ENCODE peak calls at places on chromosomes 3 and 15, in five cellular contexts. T, F, I, C and J are unnamed samples.

GRCh38 chr3:125052671-125053303 is 3.0 kb downstream of the HEG1 start:
- DNase-seq in T (peak), F (no peak), I (peak), C (no peak), J (peak)

GRCh38 chr15:88704791-88705768 is 66.3 kb downstream of the ISG20 start:
- DNase-seq in T (peak), F (no peak), I (peak), C (peak), J (peak)

GRCh38 chr3:159913712-159914414 is 74.8 kb upstream of the IL12A start:
- DNase-seq in T (no peak), F (no peak), I (no peak), C (no peak), J (no peak)

GRCh38 chr3:38641461-38642110 is 7.9 kb downstream of the SCN5A start:
- DNase-seq in T (no peak), F (no peak), I (no peak), C (no peak), J (no peak)

GRCh38 chr3:49422379-49423248 is at the start of gene AMT:
- DNase-seq in T (no peak), F (no peak), I (no peak), C (peak), J (no peak)

GRCh38 chr3:38627956-38628355 is 21.5 kb downstream of the SCN5A start:
- DNase-seq in T (no peak), F (no peak), I (no peak), C (peak), J (no peak)

GRCh38 chr3:110783541-110783940 is 288.1 kb upstream of the NECTIN3 start:
- DNase-seq in T (no peak), F (no peak), I (no peak), C (no peak), J (no peak)

GRCh38 chr15:25792128-25792527 is 71.0 kb downstream of the ATP10A start:
- DNase-seq in T (no peak), F (no peak), I (no peak), C (no peak), J (no peak)

GRCh38 chr3:44721231-44722102 is 8.0 kb upstream of the ZNF501 start:
- DNase-seq in T (peak), F (no peak), I (peak), C (no peak), J (no peak)

GRCh38 chr15:70250208-70251201 is 152.8 kb upstream of the TLE3 start:
- DNase-seq in T (no peak), F (no peak), I (no peak), C (no peak), J (no peak)

GRCh38 chr3:172415323-172415722 is 32.9 kb downstream of the GHSR start:
- DNase-seq in T (no peak), F (no peak), I (no peak), C (no peak), J (peak)

GRCh38 chr15:84816694-84817460 is at the start of gene ALPK3:
- DNase-seq in T (no peak), F (no peak), I (no peak), C (peak), J (no peak)
- TF ChIP-seq CTCF in T (no peak), F (no peak), I (no peak), C (no peak), J (no peak)

GRCh38 chr3:58421004-58421403 is 12.6 kb downstream of the PDHB start:
- DNase-seq in T (no peak), F (no peak), I (no peak), C (no peak), J (no peak)

GRCh38 chr3:58422756-58423324 is 10.8 kb downstream of the PDHB start:
- DNase-seq in T (peak), F (no peak), I (peak), C (no peak), J (peak)

GRCh38 chr3:58417075-58417474 is 16.6 kb downstream of the PDHB start:
- DNase-seq in T (no peak), F (no peak), I (no peak), C (no peak), J (no peak)

GRCh38 chr3:58418227-58418626 is 15.4 kb downstream of the PDHB start:
- DNase-seq in T (no peak), F (no peak), I (no peak), C (no peak), J (no peak)

GRCh38 chr3:58419782-58420512 is 13.7 kb downstream of the PDHB start:
- DNase-seq in T (peak), F (no peak), I (peak), C (no peak), J (peak)
- TF ChIP-seq CTCF in T (no peak), F (no peak), I (no peak), C (no peak), J (peak)

GRCh38 chr3:9397331-9397910 is at the start of gene SETD5:
- DNase-seq in T (peak), F (peak), I (peak), C (peak), J (peak)

GRCh38 chr3:9397911-9398714 is 698 bp downstream of the SETD5 start:
- DNase-seq in T (peak), F (no peak), I (peak), C (peak), J (peak)

GRCh38 chr3:9395570-9396300 is 1.7 kb upstream of the SETD5 start:
- DNase-seq in T (no peak), F (no peak), I (no peak), C (no peak), J (no peak)

GRCh38 chr3:9396301-9396631 is 1.1 kb upstream of the SETD5 start:
- DNase-seq in T (peak), F (peak), I (peak), C (peak), J (peak)

DNA sequence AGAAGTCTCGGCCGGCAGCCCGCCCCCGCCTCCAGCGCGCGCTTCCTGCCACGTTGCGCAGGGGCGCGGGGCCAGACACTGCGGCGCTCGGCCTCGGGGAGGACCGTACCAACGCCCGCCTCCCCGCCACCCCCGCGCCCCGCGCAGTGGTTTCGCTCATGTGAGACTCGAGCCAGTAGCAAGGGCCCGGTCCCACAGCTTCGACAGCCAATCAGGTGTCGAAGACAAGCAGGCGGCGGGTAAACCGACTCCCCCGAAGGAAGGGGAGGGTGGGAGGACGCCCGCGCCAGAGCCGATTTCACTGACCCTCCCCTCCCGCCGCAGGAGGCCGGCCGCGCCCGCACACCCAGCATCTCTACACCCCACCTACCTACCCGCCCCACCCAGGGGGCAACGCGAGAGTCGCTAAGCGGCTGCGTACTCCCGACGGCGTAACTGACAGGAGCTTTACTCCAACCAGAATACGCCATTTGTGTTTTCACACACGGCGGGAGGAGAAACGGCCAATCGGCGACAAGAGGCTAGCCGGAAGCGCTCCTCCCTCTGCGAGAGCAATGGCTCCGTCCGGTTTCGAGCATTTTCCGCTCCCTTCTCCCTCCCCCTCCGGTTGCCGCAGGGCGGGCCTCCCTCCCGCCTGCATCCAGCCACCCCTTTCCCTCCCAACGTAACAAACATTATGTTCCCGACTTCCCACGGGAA is 634 bp upstream of the SETD5 start:
- DNase-seq in T (peak), F (peak), I (peak), C (peak), J (peak)
- TF ChIP-seq CTCF in T (no peak), F (no peak), I (no peak), C (no peak), J (no peak)

GRCh38 chr3:194339356-194339755 is 11.8 kb downstream of the CPN2 start:
- DNase-seq in T (no peak), F (no peak), I (no peak), C (peak), J (no peak)
- TF ChIP-seq CTCF in T (peak), F (no peak), I (no peak), C (peak), J (no peak)

DNA sequence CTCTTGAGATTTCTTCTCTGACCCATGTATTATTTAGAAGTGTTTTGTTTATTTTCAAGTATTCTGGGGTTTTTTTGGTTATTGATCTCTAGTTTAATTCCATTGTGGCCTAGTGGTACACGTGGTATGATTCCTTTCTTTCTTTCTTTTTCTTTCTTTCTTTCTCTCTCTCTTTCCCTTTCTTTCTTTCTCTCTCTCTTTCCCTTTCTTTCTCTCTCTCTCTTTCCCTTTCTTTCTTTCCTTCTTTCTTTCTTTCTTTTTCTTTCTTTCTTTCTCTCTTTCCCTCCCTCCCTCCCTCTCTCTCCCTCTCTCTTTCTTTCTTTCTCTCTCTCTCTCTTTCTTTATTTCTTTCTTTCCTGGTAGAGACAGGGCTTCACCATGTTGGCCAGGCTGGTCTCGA is 85.7 kb upstream of the UBE2E1 start:
- DNase-seq in T (no peak), F (no peak), I (no peak), C (no peak), J (no peak)
- TF ChIP-seq CTCF in T (no peak), F (no peak), I (no peak), C (no peak), J (no peak)

DNA sequence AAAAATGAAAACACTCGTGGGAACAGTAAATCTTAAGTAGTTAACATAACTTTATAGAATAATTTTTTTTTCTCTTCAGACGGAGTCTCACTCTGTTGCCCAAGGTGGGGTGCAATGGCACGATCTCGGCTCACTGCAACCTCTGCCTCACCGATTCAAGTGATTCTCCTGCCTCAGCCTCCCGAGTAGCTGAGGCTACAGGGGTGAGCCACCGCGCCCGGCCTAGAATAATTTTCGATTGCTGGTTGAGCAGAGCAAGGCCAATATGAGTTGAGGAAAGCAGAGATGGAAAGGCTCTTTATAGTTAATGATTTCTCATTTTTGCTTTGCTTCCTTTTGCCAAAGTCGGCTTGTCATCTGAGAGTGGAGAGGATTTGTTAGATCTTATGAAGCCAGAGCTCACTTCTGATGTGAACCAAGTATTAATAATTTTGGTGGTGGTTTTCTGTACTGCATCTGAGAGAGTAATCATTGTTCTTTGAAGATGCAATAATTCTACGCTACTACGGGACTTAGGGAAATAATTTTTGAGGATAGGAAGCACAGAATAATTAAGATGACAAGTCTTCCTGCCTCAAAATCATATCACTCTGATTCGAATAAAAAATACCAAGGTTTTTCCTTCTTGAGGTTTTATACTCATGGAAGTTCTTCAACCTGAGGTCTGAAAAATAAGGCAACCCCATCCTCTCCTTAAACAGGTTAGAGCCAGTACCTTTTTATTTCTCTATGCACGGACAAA is 1.5 kb upstream of the GOLM2 start:
- DNase-seq in T (peak), F (no peak), I (peak), C (no peak), J (no peak)
- TF ChIP-seq CTCF in T (no peak), F (no peak), I (peak), C (no peak), J (peak)

GRCh38 chr3:13362551-13362950 is 57.6 kb downstream of the NUP210 start:
- DNase-seq in T (no peak), F (no peak), I (no peak), C (no peak), J (no peak)

GRCh38 chr3:13367728-13368127 is 52.4 kb downstream of the NUP210 start:
- DNase-seq in T (no peak), F (no peak), I (no peak), C (no peak), J (no peak)

GRCh38 chr3:13365390-13366379 is 54.4 kb downstream of the NUP210 start:
- DNase-seq in T (no peak), F (no peak), I (no peak), C (no peak), J (no peak)

GRCh38 chr3:13368834-13369233 is 51.3 kb downstream of the NUP210 start:
- DNase-seq in T (no peak), F (no peak), I (no peak), C (no peak), J (no peak)

GRCh38 chr3:13364602-13365271 is 55.4 kb downstream of the NUP210 start:
- DNase-seq in T (no peak), F (no peak), I (no peak), C (no peak), J (no peak)
- TF ChIP-seq CTCF in T (no peak), F (no peak), I (no peak), C (no peak), J (no peak)